ENCODE peak calls at places on chromosomes 3 and 15, in ten cellular contexts. L, E, W, N, H, X, P, D, T and I are unnamed samples.

GRCh38 chr3:179962617-179963387 is 73.9 kb downstream of the PEX5L start:
- DNase-seq in L (no peak), E (no peak), W (no peak), N (no peak), H (no peak), X (no peak), P (no peak), D (no peak), T (no peak), I (no peak)

GRCh38 chr3:132659370-132660055 is at the start of gene ACAD11:
- DNase-seq in L (peak), E (peak), W (peak), N (peak), H (peak), X (peak), P (peak), D (peak), T (peak), I (peak)

GRCh38 chr15:90618330-90619136 is 88.8 kb downstream of the CRTC3 start:
- DNase-seq in L (no peak), E (no peak), W (no peak), N (no peak), H (no peak), X (no peak), P (no peak), D (no peak), T (no peak), I (no peak)

GRCh38 chr15:80010131-80010673 is 39.2 kb upstream of the BCL2A1 start:
- DNase-seq in L (no peak), E (no peak), W (peak), N (peak), H (no peak), X (peak), P (no peak), D (peak), T (no peak), I (no peak)

GRCh38 chr3:64188810-64189560 is 36.3 kb downstream of the PRICKLE2 start:
- DNase-seq in L (peak), E (no peak), W (peak), N (peak), H (no peak), X (peak), P (peak), D (peak), T (no peak), I (no peak)

GRCh38 chr3:50623840-50624474 is 7.0 kb downstream of the MAPKAPK3 start:
- DNase-seq in L (no peak), E (no peak), W (no peak), N (no peak), H (peak), X (no peak), P (no peak), D (no peak), T (peak), I (no peak)

GRCh38 chr3:70702132-70702531 is 389.7 kb upstream of the MDFIC2 start:
- DNase-seq in L (no peak), E (no peak), W (no peak), N (no peak), H (no peak), X (no peak), P (no peak), D (peak), T (no peak), I (no peak)

GRCh38 chr3:35649405-35649804 is 10.1 kb downstream of the ARPP21 start:
- DNase-seq in L (no peak), E (no peak), W (no peak), N (no peak), H (no peak), X (no peak), P (no peak), D (no peak), T (no peak), I (no peak)

GRCh38 chr15:40064231-40064894 is 25.4 kb upstream of the SRP14 start:
- DNase-seq in L (no peak), E (no peak), W (no peak), N (peak), H (peak), X (no peak), P (peak), D (no peak), T (no peak), I (peak)

GRCh38 chr15:40338921-40339620 is 1.7 kb downstream of the CCDC9B start:
- DNase-seq in L (peak), E (no peak), W (no peak), N (peak), H (no peak), X (peak), P (peak), D (peak), T (no peak), I (no peak)

GRCh38 chr15:99249270-99249817 is at the start of gene TTC23:
- DNase-seq in L (peak), E (peak), W (peak), N (peak), H (no peak), X (peak), P (peak), D (peak), T (peak), I (no peak)

GRCh38 chr3:72655151-72655551 is 193.1 kb downstream of the SHQ1 start:
- DNase-seq in L (no peak), E (peak), W (no peak), N (peak), H (no peak), X (no peak), P (peak), D (peak), T (no peak), I (no peak)

GRCh38 chr3:59685432-59685831 is 635.6 kb upstream of the CFAP20DC start:
- DNase-seq in L (no peak), E (no peak), W (no peak), N (no peak), H (no peak), X (no peak), P (no peak), D (no peak), T (no peak), I (no peak)

GRCh38 chr3:33256249-33256648 is 21.0 kb upstream of the FBXL2 start:
- DNase-seq in L (no peak), E (no peak), W (no peak), N (no peak), H (no peak), X (no peak), P (no peak), D (no peak), T (no peak), I (no peak)

GRCh38 chr15:31235298-31236183 is 91.1 kb upstream of the KLF13 start:
- DNase-seq in L (peak), E (no peak), W (no peak), N (no peak), H (peak), X (no peak), P (peak), D (peak), T (no peak), I (no peak)

GRCh38 chr3:184745526-184745925 is 33.7 kb upstream of the MAGEF1 start:
- DNase-seq in L (peak), E (no peak), W (no peak), N (no peak), H (no peak), X (no peak), P (no peak), D (no peak), T (no peak), I (no peak)

GRCh38 chr3:16148783-16149182 is 25.7 kb upstream of the GALNT15 start:
- DNase-seq in L (peak), E (no peak), W (peak), N (peak), H (no peak), X (no peak), P (peak), D (peak), T (no peak), I (no peak)

GRCh38 chr3:60399295-60399694 is 852.0 kb downstream of the FHIT start:
- DNase-seq in L (no peak), E (no peak), W (no peak), N (no peak), H (no peak), X (no peak), P (peak), D (no peak), T (no peak), I (no peak)

GRCh38 chr3:98650966-98651765 is 57.8 kb upstream of the CPOX start:
- DNase-seq in L (no peak), E (no peak), W (no peak), N (no peak), H (no peak), X (no peak), P (no peak), D (no peak), T (no peak), I (no peak)

GRCh38 chr15:93241696-93242585 is 152.9 kb upstream of the RGMA start:
- DNase-seq in L (no peak), E (no peak), W (no peak), N (no peak), H (no peak), X (no peak), P (no peak), D (no peak), T (no peak), I (no peak)

GRCh38 chr15:39592500-39592899 is 11.6 kb downstream of the THBS1 start:
- DNase-seq in L (no peak), E (no peak), W (no peak), N (peak), H (no peak), X (no peak), P (no peak), D (peak), T (no peak), I (no peak)

GRCh38 chr3:193354423-193354822 is 24.1 kb downstream of the ATP13A5 start:
- DNase-seq in L (no peak), E (no peak), W (no peak), N (no peak), H (no peak), X (no peak), P (no peak), D (no peak), T (no peak), I (no peak)

GRCh38 chr3:173021547-173022185 is 119.4 kb downstream of the SPATA16 start:
- DNase-seq in L (no peak), E (no peak), W (no peak), N (no peak), H (no peak), X (no peak), P (no peak), D (no peak), T (no peak), I (no peak)

GRCh38 chr3:184688251-184688851 is 23.5 kb downstream of the MAGEF1 start:
- DNase-seq in L (peak), E (no peak), W (no peak), N (peak), H (no peak), X (no peak), P (peak), D (peak), T (no peak), I (no peak)

GRCh38 chr3:114093596-114093995 is 37.1 kb downstream of the QTRT2 start:
- DNase-seq in L (no peak), E (no peak), W (no peak), N (peak), H (no peak), X (peak), P (peak), D (peak), T (peak), I (no peak)

GRCh38 chr15:101613130-101614000 is 38.8 kb downstream of the TM2D3 start:
- DNase-seq in L (peak), E (no peak), W (peak), N (peak), H (no peak), X (peak), P (no peak), D (peak), T (no peak), I (peak)

GRCh38 chr3:58358808-58359207 is 26.1 kb downstream of the PXK start:
- DNase-seq in L (no peak), E (no peak), W (no peak), N (no peak), H (no peak), X (no peak), P (no peak), D (no peak), T (no peak), I (no peak)

GRCh38 chr3:193040836-193041672 is 123.4 kb upstream of the MB21D2 start:
- DNase-seq in L (peak), E (no peak), W (no peak), N (peak), H (peak), X (peak), P (peak), D (peak), T (no peak), I (peak)

GRCh38 chr3:24351779-24352469 is 142.7 kb downstream of the THRB start:
- DNase-seq in L (peak), E (no peak), W (no peak), N (peak), H (no peak), X (no peak), P (peak), D (peak), T (no peak), I (no peak)

GRCh38 chr3:50120364-50121095 is 31.8 kb downstream of the RBM5 start:
- DNase-seq in L (no peak), E (no peak), W (no peak), N (no peak), H (peak), X (no peak), P (no peak), D (no peak), T (no peak), I (no peak)

GRCh38 chr3:171653701-171654100 is 156.6 kb downstream of the PLD1 start:
- DNase-seq in L (no peak), E (no peak), W (no peak), N (peak), H (no peak), X (no peak), P (peak), D (no peak), T (no peak), I (no peak)

GRCh38 chr3:114155370-114155821 is 23.5 kb downstream of the DRD3 start:
- DNase-seq in L (peak), E (peak), W (no peak), N (peak), H (peak), X (no peak), P (no peak), D (peak), T (peak), I (peak)

GRCh38 chr3:63727248-63727647 is 74.8 kb downstream of the SNTN start:
- DNase-seq in L (no peak), E (no peak), W (no peak), N (no peak), H (no peak), X (no peak), P (peak), D (no peak), T (no peak), I (no peak)

GRCh38 chr15:68234060-68234459 is 4.5 kb upstream of the CLN6 start:
- DNase-seq in L (no peak), E (no peak), W (no peak), N (no peak), H (no peak), X (no peak), P (no peak), D (peak), T (no peak), I (no peak)

GRCh38 chr3:117629505-117629904 is 919.9 kb downstream of the TUSC7 start:
- DNase-seq in L (no peak), E (no peak), W (no peak), N (no peak), H (no peak), X (no peak), P (no peak), D (no peak), T (no peak), I (no peak)

GRCh38 chr3:169429328-169429727 is 234.2 kb downstream of the MECOM start:
- DNase-seq in L (no peak), E (no peak), W (no peak), N (no peak), H (no peak), X (no peak), P (no peak), D (no peak), T (no peak), I (no peak)

GRCh38 chr3:49161197-49161596 is 4.9 kb downstream of the CCDC71 start:
- DNase-seq in L (no peak), E (no peak), W (no peak), N (no peak), H (no peak), X (no peak), P (no peak), D (no peak), T (no peak), I (no peak)

GRCh38 chr3:39573392-39573791 is 105.9 kb downstream of the MOBP start:
- DNase-seq in L (no peak), E (no peak), W (no peak), N (no peak), H (no peak), X (no peak), P (no peak), D (no peak), T (no peak), I (no peak)

GRCh38 chr3:160078533-160078932 is 89.9 kb downstream of the IL12A start:
- DNase-seq in L (no peak), E (no peak), W (no peak), N (no peak), H (no peak), X (no peak), P (no peak), D (no peak), T (no peak), I (no peak)

DNA sequence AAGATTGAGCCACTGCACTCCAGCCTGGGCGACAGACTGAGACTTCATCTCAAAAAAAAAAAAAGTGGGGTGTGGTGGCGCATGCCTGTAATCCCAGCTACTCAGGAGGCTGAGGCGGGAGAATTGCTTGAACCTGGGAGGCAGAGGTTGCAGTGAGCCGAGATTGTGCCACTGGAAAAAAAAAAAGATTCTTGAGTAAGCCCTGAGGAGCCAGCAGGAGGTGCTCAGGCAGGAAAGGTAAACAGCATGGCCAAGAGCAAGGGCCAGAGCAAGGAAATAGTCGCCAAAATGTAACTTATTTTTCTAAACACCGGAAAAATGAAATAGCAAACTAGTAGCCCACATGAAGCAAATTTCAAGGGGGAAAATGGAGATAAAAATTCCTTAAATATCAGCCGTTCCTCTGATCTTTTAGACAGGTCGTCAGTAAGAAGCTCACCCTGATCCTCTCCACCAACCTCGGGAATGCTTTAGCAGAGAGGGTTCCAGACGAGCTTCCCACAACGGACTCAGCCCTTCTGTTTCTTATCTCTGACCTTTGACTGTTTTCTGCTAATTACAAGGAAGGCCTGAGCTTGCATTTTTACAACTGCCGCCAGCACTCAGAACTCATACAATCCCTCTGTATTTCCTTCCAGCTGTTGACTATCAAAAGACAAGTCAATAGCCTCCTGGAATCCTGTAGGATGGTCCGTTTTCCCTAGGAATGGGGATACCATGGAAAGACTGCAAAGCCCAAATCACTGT is 45.0 kb upstream of the AKAP13 start:
- DNase-seq in L (no peak), E (no peak), W (no peak), N (no peak), H (no peak), X (no peak), P (no peak), D (no peak), T (no peak), I (no peak)
- TF ChIP-seq CTCF in L (no peak), E (no peak), W (no peak), N (peak), H (no peak), X (no peak), P (no peak), D (no peak), T (no peak), I (no peak)

GRCh38 chr3:143344516-143345165 is 225.1 kb downstream of the CHST2 start:
- DNase-seq in L (no peak), E (no peak), W (no peak), N (no peak), H (no peak), X (no peak), P (no peak), D (no peak), T (no peak), I (no peak)

GRCh38 chr3:143352031-143352623 is 232.6 kb downstream of the CHST2 start:
- DNase-seq in L (no peak), E (no peak), W (peak), N (no peak), H (no peak), X (no peak), P (no peak), D (no peak), T (no peak), I (no peak)

GRCh38 chr3:143352850-143353550 is 233.4 kb downstream of the CHST2 start:
- DNase-seq in L (no peak), E (no peak), W (no peak), N (no peak), H (no peak), X (no peak), P (no peak), D (no peak), T (no peak), I (no peak)

GRCh38 chr3:143349455-143349854 is 229.9 kb downstream of the CHST2 start:
- DNase-seq in L (no peak), E (no peak), W (no peak), N (no peak), H (no peak), X (no peak), P (no peak), D (no peak), T (no peak), I (no peak)

DNA sequence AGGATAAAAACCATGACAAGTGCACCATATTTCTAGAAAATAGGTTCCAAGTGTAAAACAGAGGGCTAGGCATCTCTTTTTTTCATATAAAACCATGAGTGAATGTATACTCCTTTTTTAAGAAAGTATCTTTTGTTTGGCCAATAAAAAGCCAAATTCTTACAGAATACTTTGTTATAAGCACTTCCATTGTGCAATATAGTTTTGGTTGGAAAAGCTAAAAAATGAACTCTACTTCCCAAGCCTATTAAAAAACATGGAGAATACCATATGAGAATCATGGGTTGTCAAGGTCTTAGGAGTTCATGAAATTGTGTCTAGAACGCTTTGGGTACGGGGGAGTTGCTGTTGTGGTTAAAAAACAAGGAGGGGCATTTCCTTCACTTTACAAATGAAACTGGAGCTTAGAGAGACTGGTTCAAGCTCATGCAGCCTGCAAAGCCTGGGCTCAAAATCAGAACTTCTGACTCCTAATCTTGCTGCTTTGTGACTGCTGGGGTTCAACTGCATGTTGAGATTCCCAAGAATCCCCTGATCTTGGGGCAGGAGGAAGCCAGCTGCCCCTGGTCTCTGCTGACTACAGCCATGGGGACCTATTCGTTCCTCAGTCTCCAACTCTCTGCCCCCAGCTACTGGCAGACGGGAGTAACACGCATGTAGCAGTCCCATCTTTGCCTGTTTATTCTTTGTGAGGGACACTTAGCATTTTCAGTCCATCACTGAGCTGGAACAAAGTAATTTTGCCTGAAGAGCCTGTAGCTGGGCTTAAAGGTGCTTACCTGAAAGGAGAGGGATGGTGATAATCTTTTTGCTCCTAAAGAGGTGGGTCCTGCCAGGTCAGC is 229.1 kb downstream of the CHST2 start:
- DNase-seq in L (no peak), E (no peak), W (no peak), N (no peak), H (peak), X (no peak), P (no peak), D (no peak), T (no peak), I (no peak)
- TF ChIP-seq CTCF in L (no peak), E (no peak), W (no peak), N (peak), H (peak), X (no peak), P (no peak), D (no peak), T (peak), I (peak)

GRCh38 chr15:61112231-61112630 is 116.9 kb downstream of the RORA start:
- DNase-seq in L (no peak), E (peak), W (no peak), N (no peak), H (no peak), X (no peak), P (no peak), D (no peak), T (no peak), I (no peak)
- TF ChIP-seq CTCF in L (no peak), E (peak), W (no peak), N (no peak), H (no peak), X (no peak), P (no peak), D (no peak), T (no peak), I (no peak)

GRCh38 chr15:25933456-25934158 is 70.5 kb upstream of the ATP10A start:
- DNase-seq in L (peak), E (peak), W (peak), N (peak), H (no peak), X (peak), P (peak), D (peak), T (peak), I (no peak)
- TF ChIP-seq CTCF in L (peak), E (peak), W (peak), N (peak), H (peak), X (peak), P (peak), D (peak), T (peak), I (peak)

GRCh38 chr3:126990024-126990700 is 7.2 kb downstream of the PLXNA1 start:
- DNase-seq in L (no peak), E (no peak), W (no peak), N (no peak), H (no peak), X (no peak), P (no peak), D (no peak), T (no peak), I (no peak)
- TF ChIP-seq CTCF in L (no peak), E (no peak), W (no peak), N (no peak), H (no peak), X (no peak), P (no peak), D (no peak), T (no peak), I (no peak)